ENCODE peak calls at places on chromosomes 4 and X, in five cellular contexts. V is endothelial cell of umbilical vein, D is K562, O is prostate gland, S is upper lobe of left lung. R is an unnamed sample.

GRCh38 chrX:122269243-122269781 is 914.8 kb upstream of the GRIA3 start:
- DNase-seq in V (no peak), D (no peak), O (no peak), S (no peak), R (no peak)

GRCh38 chr4:87014284-87014782 is 79.5 kb downstream of the AFF1 start:
- DNase-seq in V (peak; percentile 76), D (no peak), O (no peak), S (no peak), R (no peak)

GRCh38 chrX:153908219-153908875 is 3.9 kb downstream of the AVPR2 start:
- DNase-seq in V (no peak), D (no peak), O (no peak), S (no peak), R (no peak)

GRCh38 chr4:67929447-67929846 is 33.8 kb downstream of the TMPRSS11A start:
- DNase-seq in V (no peak), D (no peak), O (no peak), S (no peak), R (no peak)

GRCh38 chr4:75042601-75043208 is 109.8 kb downstream of the PARM1 start:
- DNase-seq in V (no peak), D (no peak), O (no peak), S (no peak), R (no peak)

GRCh38 chrX:28549839-28550238 is 37.4 kb upstream of the IL1RAPL1 start:
- DNase-seq in V (no peak), D (no peak), O (no peak), S (no peak), R (no peak)

GRCh38 chr4:15544196-15544730 is 74.6 kb downstream of the CC2D2A start:
- DNase-seq in V (no peak), D (no peak), O (no peak), S (no peak), R (no peak)

GRCh38 chr4:119209077-119209476 is 3.4 kb upstream of the USP53 start:
- DNase-seq in V (peak; percentile 83), D (peak; percentile 18), O (no peak), S (no peak), R (no peak)

GRCh38 chr4:120977435-120977997 is 55.0 kb upstream of the PRDM5 start:
- DNase-seq in V (peak; percentile 59), D (no peak), O (no peak), S (no peak), R (no peak)

GRCh38 chrX:120264315-120264714 is 13.7 kb downstream of the ZBTB33 start:
- DNase-seq in V (no peak), D (no peak), O (no peak), S (no peak), R (no peak)

GRCh38 chr4:109183851-109184345 is 118.6 kb downstream of the COL25A1 start:
- DNase-seq in V (peak; percentile 55), D (no peak), O (no peak), S (no peak), R (no peak)

GRCh38 chrX:38940547-38940946 is 139.3 kb downstream of the MID1IP1 start:
- DNase-seq in V (no peak), D (no peak), O (no peak), S (no peak), R (no peak)

GRCh38 chr4:3387943-3388348 is 53.8 kb upstream of the HGFAC start:
- DNase-seq in V (peak; percentile 58), D (no peak), O (peak; percentile 86), S (peak; percentile 31), R (peak; percentile 71)

GRCh38 chr4:135718019-135718418 is 1516.4 kb upstream of the PABPC4L start:
- DNase-seq in V (no peak), D (no peak), O (no peak), S (no peak), R (no peak)

GRCh38 chr4:169108303-169108702 is 98.2 kb upstream of the CBR4 start:
- DNase-seq in V (no peak), D (no peak), O (no peak), S (no peak), R (no peak)

GRCh38 chr4:20370284-20370683 is 118.6 kb downstream of the SLIT2 start:
- DNase-seq in V (no peak), D (no peak), O (no peak), S (no peak), R (no peak)

GRCh38 chrX:136806891-136807410 is 26.2 kb upstream of the ARHGEF6 start:
- DNase-seq in V (no peak), D (no peak), O (no peak), S (no peak), R (no peak)

GRCh38 chrX:24380273-24381036 is 20.0 kb downstream of the SUPT20HL1 start:
- DNase-seq in V (no peak), D (no peak), O (no peak), S (no peak), R (no peak)

GRCh38 chr4:98663226-98664006 is 5.0 kb upstream of the TSPAN5 start:
- DNase-seq in V (no peak), D (no peak), O (no peak), S (no peak), R (no peak)

GRCh38 chr4:56908206-56909082 is 744 bp downstream of the REST start:
- DNase-seq in V (peak; percentile 76), D (peak; percentile 86), O (peak; percentile 61), S (peak; percentile 95), R (peak; percentile 70)

GRCh38 chr4:40186665-40187014 is 10.2 kb upstream of the RHOH start:
- DNase-seq in V (no peak), D (no peak), O (no peak), S (no peak), R (no peak)

GRCh38 chrX:10110316-10110932 is 46.4 kb upstream of the CLCN4 start:
- DNase-seq in V (no peak), D (no peak), O (no peak), S (no peak), R (no peak)

GRCh38 chr4:125022855-125023501 is 291.8 kb upstream of the FAT4 start:
- DNase-seq in V (no peak), D (no peak), O (no peak), S (no peak), R (no peak)

GRCh38 chr4:16205298-16206164 is 20.7 kb downstream of the TAPT1 start:
- DNase-seq in V (peak; percentile 24), D (peak; percentile 25), O (no peak), S (no peak), R (no peak)

GRCh38 chrX:43654431-43655150 is 1.5 kb upstream of the MAOA start:
- DNase-seq in V (peak; percentile 92), D (peak; percentile 82), O (peak; percentile 87), S (peak; percentile 96), R (peak; percentile 94)

GRCh38 chrX:43474321-43474720 is 181.8 kb upstream of the MAOA start:
- DNase-seq in V (no peak), D (no peak), O (no peak), S (no peak), R (no peak)

GRCh38 chr4:148118179-148118578 is 324.0 kb downstream of the NR3C2 start:
- DNase-seq in V (no peak), D (no peak), O (no peak), S (no peak), R (no peak)

GRCh38 chr4:8506373-8507250 is 66.0 kb downstream of the TRMT44 start:
- DNase-seq in V (no peak), D (no peak), O (no peak), S (peak; percentile 84), R (no peak)

GRCh38 chrX:50200907-50201306 is at the start of gene AKAP4:
- DNase-seq in V (no peak), D (no peak), O (no peak), S (no peak), R (no peak)

GRCh38 chrX:50202539-50202938 is 1.7 kb upstream of the AKAP4 start:
- DNase-seq in V (peak; percentile 15), D (no peak), O (no peak), S (no peak), R (no peak)

GRCh38 chrX:50206753-50207152 is 2.2 kb downstream of the CCNB3 start:
- DNase-seq in V (no peak), D (no peak), O (no peak), S (no peak), R (no peak)

GRCh38 chrX:50204364-50204899 is at the start of gene CCNB3:
- DNase-seq in V (peak; percentile 75), D (peak; percentile 53), O (peak; percentile 33), S (peak; percentile 88), R (peak; percentile 74)
- TF ChIP-seq POLR2AphosphoS5 in V (peak; percentile 23), D (no peak), O (no peak), S (no peak), R (no peak)

DNA sequence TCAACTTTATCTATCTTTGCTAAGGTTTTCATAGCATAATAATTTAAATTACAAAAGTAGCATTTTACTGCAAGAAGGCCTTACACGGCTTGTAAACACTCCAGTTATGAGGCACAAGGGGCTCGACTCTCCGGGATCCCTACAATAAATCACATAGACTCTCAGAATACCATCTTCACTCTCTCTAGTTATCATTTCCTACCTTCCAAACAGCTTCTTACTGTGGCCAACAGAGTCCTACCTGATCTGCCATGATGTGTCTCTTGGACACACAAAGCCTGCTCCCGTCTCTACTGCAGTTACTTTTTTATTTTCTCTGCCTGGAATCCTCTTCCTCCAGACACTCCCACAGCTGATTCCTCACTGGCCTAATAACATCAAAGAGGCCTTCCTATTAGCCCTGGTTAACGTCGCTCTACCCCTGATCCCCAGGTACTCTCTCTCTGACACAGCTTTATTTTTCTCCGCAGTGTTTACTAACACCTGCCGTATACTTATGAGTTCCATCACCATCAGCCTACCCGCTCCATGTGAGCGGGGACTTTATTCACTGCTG is 559.6 kb upstream of the DIPK2B start:
- DNase-seq in V (no peak), D (no peak), O (no peak), S (no peak), R (no peak)
- H3K4me1 ChIP-seq in V (peaks cover 93% of the 10 kb centered on the region), D (no peaks in the 10 kb centered on the region), O (no peaks in the 10 kb centered on the region), S (peaks cover 64% of the 10 kb centered on the region), R (no peaks in the 10 kb centered on the region)

GRCh38 chr4:80202784-80203553 is 5.7 kb downstream of the PRDM8 start:
- DNase-seq in V (peak; percentile 37), D (no peak), O (no peak), S (peak; percentile 89), R (no peak)
- TF ChIP-seq POLR2A in V (no peak), D (no peak), O (no peak), S (no peak), R (no peak)

GRCh38 chrX:45743906-45744625 is 543.4 kb upstream of the DIPK2B start:
- DNase-seq in V (peak; percentile 15), D (no peak), O (no peak), S (no peak), R (no peak)
- TF ChIP-seq POLR2AphosphoS5 in V (no peak), D (no peak), O (no peak), S (no peak), R (no peak)

DNA sequence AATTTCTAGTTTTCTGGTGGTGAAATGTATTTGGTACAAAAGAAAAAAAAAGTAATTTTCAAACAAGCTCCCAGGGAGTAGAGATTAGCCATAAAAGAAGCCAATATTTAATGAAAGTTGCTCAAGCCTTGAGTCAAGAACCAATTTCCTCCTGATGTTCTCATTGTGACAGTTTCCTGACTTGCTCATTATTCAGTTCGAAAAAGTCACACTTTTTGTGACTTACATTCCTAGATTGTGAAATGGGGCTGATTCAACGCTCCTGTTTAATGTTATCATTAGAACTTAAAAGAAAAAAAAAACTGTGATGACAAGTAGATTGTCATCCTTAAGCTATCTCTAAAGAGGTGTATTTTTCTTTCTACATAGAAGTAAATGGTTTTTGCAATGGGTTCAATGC is 122.6 kb upstream of the BMPR1B start:
- DNase-seq in V (no peak), D (no peak), O (no peak), S (no peak), R (no peak)
- H3K4me1 ChIP-seq in V (peaks cover 12% of the 10 kb centered on the region), D (no peaks in the 10 kb centered on the region), O (no peaks in the 10 kb centered on the region), S (no peaks in the 10 kb centered on the region), R (no peaks in the 10 kb centered on the region)